ENCODE peak calls at places on chromosomes 7 and 10, in nine cellular contexts. O is thyroid gland; E is neural progenitor cell; S is NCI-H2081; V is H1; C is activated T-cell treated with anti-CD3 and anti-CD28 coated beads, Interleukin-2, amount 50 U/mL, for 4 hours; M is HCT116; R is activated naive CD8-positive, alpha-beta T cell treated with anti-CD3 and anti-CD28 coated beads, Interleukin-2, amount 50 U/mL, for 24 hours; K is endodermal cell. U is an unnamed sample.

GRCh38 chr7:158276414-158277218 is 311.0 kb downstream of the PTPRN2 start:
- DNase-seq in K (no peak), C (no peak), V (no peak), O (no peak), M (no peak), R (no peak), S (no peak), E (no peak), U (no peak)

GRCh38 chr10:124321433-124322072 is 97.2 kb downstream of the OAT start:
- DNase-seq in S (no peak), K (peak), C (no peak), R (no peak), V (no peak), M (no peak), O (no peak), E (no peak), U (no peak)

GRCh38 chr10:99394256-99394655 is 36.2 kb downstream of the GOT1 start:
- DNase-seq in S (no peak), O (peak), K (no peak), R (no peak), V (no peak), E (no peak), C (no peak), M (no peak), U (no peak)

GRCh38 chr7:124085168-124085567 is 52.3 kb upstream of the TMEM229A start:
- DNase-seq in O (no peak), R (no peak), M (no peak), E (no peak), S (peak), C (no peak), V (no peak), K (no peak), U (no peak)

GRCh38 chr10:71753091-71753959 is 20.0 kb downstream of the VSIR start:
- DNase-seq in K (no peak), C (no peak), O (no peak), V (no peak), E (no peak), S (no peak), M (no peak), R (no peak), U (no peak)

GRCh38 chr10:89346264-89346971 is 18.6 kb downstream of the IFIT3 start:
- DNase-seq in R (no peak), K (no peak), C (no peak), O (no peak), V (no peak), M (no peak), E (peak), S (no peak), U (no peak)

GRCh38 chr10:26024303-26024702 is 90.3 kb downstream of the MYO3A start:
- DNase-seq in O (no peak), S (peak), V (no peak), E (no peak), C (no peak), M (no peak), K (no peak), R (no peak), U (no peak)

GRCh38 chr10:94349327-94349726 is 13.4 kb downstream of the NOC3L start:
- DNase-seq in R (no peak), E (no peak), C (no peak), K (no peak), O (no peak), S (no peak), V (no peak), M (no peak), U (no peak)

GRCh38 chr7:134707663-134708383 is 61.2 kb downstream of the BPGM start:
- DNase-seq in M (no peak), K (no peak), R (no peak), V (no peak), S (no peak), O (no peak), E (no peak), C (no peak), U (no peak)

U was measured in NCI-H748 treated with DMSO at 0.1 percent for 48 hours.